ENCODE peak calls at places on chromosomes 11 and 22, in four cellular contexts. One of them, this sample, is unnamed.

GRCh38 chr11:45264839-45265515 is 21.2 kb downstream of the SYT13 start:
- DNase-seq in A549: peak
- DNase-seq in mesothelial cell of epicardium: no peak
- DNase-seq in heart right ventricle: no peak
- DNase-seq in this sample: no peak

GRCh38 chr11:75498556-75499255 is 27.0 kb downstream of the GDPD5 start:
- DNase-seq in A549: no peak
- DNase-seq in mesothelial cell of epicardium: no peak
- DNase-seq in heart right ventricle: no peak
- DNase-seq in this sample: no peak

GRCh38 chr11:73154178-73154577 is 12.1 kb upstream of the FCHSD2 start:
- DNase-seq in A549: no peak
- DNase-seq in mesothelial cell of epicardium: no peak
- DNase-seq in heart right ventricle: no peak
- DNase-seq in this sample: no peak

GRCh38 chr11:110130642-110131238 is 37.5 kb downstream of the ZC3H12C start:
- DNase-seq in A549: no peak
- DNase-seq in mesothelial cell of epicardium: no peak
- DNase-seq in heart right ventricle: no peak
- DNase-seq in this sample: no peak

GRCh38 chr22:49833340-49834007 is 5.8 kb upstream of the BRD1 start:
- DNase-seq in A549: no peak
- DNase-seq in mesothelial cell of epicardium: no peak
- DNase-seq in heart right ventricle: no peak
- DNase-seq in this sample: no peak

GRCh38 chr11:94737171-94737611 is 31.0 kb upstream of the AMOTL1 start:
- DNase-seq in A549: no peak
- DNase-seq in mesothelial cell of epicardium: no peak
- DNase-seq in heart right ventricle: no peak
- DNase-seq in this sample: no peak

GRCh38 chr11:105713106-105713505 is 103.2 kb downstream of the GRIA4 start:
- DNase-seq in A549: no peak
- DNase-seq in mesothelial cell of epicardium: no peak
- DNase-seq in heart right ventricle: no peak
- DNase-seq in this sample: no peak

GRCh38 chr11:128421577-128421976 is 165.8 kb downstream of the ETS1 start:
- DNase-seq in A549: no peak
- DNase-seq in mesothelial cell of epicardium: no peak
- DNase-seq in heart right ventricle: no peak
- DNase-seq in this sample: no peak

GRCh38 chr11:77497368-77497767 is 23.5 kb upstream of the PAK1 start:
- DNase-seq in A549: no peak
- DNase-seq in mesothelial cell of epicardium: no peak
- DNase-seq in heart right ventricle: no peak
- DNase-seq in this sample: no peak

GRCh38 chr11:133840479-133840941 is 4.8 kb downstream of the SPATA19 start:
- DNase-seq in A549: no peak
- DNase-seq in mesothelial cell of epicardium: no peak
- DNase-seq in heart right ventricle: no peak
- DNase-seq in this sample: no peak

GRCh38 chr11:122785156-122785605 is 53.1 kb upstream of the CRTAM start:
- DNase-seq in A549: no peak
- DNase-seq in mesothelial cell of epicardium: no peak
- DNase-seq in heart right ventricle: no peak
- DNase-seq in this sample: no peak
- TF ChIP-seq CTCF in A549: no peak
- TF ChIP-seq CTCF in mesothelial cell of epicardium: no peak
- TF ChIP-seq CTCF in heart right ventricle: no peak
- TF ChIP-seq CTCF in this sample: no peak

GRCh38 chr11:14905104-14906033 is 13.3 kb upstream of the CYP2R1 start:
- DNase-seq in A549: peak
- DNase-seq in mesothelial cell of epicardium: no peak
- DNase-seq in heart right ventricle: peak
- DNase-seq in this sample: peak
- TF ChIP-seq CTCF in A549: no peak
- TF ChIP-seq CTCF in mesothelial cell of epicardium: no peak
- TF ChIP-seq CTCF in heart right ventricle: no peak
- TF ChIP-seq CTCF in this sample: peak

GRCh38 chr11:125554038-125554437 is 15.2 kb upstream of the EI24 start:
- DNase-seq in A549: no peak
- DNase-seq in mesothelial cell of epicardium: no peak
- DNase-seq in heart right ventricle: no peak
- DNase-seq in this sample: no peak
- TF ChIP-seq CTCF in A549: no peak
- TF ChIP-seq CTCF in mesothelial cell of epicardium: no peak
- TF ChIP-seq CTCF in heart right ventricle: no peak
- TF ChIP-seq CTCF in this sample: no peak

GRCh38 chr11:9823439-9823838 is 159.6 kb downstream of the SWAP70 start:
- DNase-seq in A549: no peak
- DNase-seq in mesothelial cell of epicardium: no peak
- DNase-seq in heart right ventricle: no peak
- DNase-seq in this sample: no peak

GRCh38 chr11:9826390-9826789 is 162.5 kb downstream of the SWAP70 start:
- DNase-seq in A549: no peak
- DNase-seq in mesothelial cell of epicardium: no peak
- DNase-seq in heart right ventricle: no peak
- DNase-seq in this sample: no peak

GRCh38 chr11:9825895-9826294 is 162.0 kb downstream of the SWAP70 start:
- DNase-seq in A549: no peak
- DNase-seq in mesothelial cell of epicardium: no peak
- DNase-seq in heart right ventricle: no peak
- DNase-seq in this sample: no peak

GRCh38 chr11:9825315-9825714 is 161.4 kb downstream of the SWAP70 start:
- DNase-seq in A549: no peak
- DNase-seq in mesothelial cell of epicardium: no peak
- DNase-seq in heart right ventricle: no peak
- DNase-seq in this sample: no peak

GRCh38 chr11:9823887-9824385 is 160.1 kb downstream of the SWAP70 start:
- DNase-seq in A549: no peak
- DNase-seq in mesothelial cell of epicardium: no peak
- DNase-seq in heart right ventricle: no peak
- DNase-seq in this sample: no peak
- TF ChIP-seq CTCF in A549: no peak
- TF ChIP-seq CTCF in mesothelial cell of epicardium: no peak
- TF ChIP-seq CTCF in heart right ventricle: no peak
- TF ChIP-seq CTCF in this sample: no peak

GRCh38 chr11:74403607-74404006 is 5.4 kb upstream of the PGM2L1 start:
- DNase-seq in A549: no peak
- DNase-seq in mesothelial cell of epicardium: no peak
- DNase-seq in heart right ventricle: no peak
- DNase-seq in this sample: no peak

GRCh38 chr11:74398244-74399159 is at the start of gene PGM2L1:
- DNase-seq in A549: peak
- DNase-seq in mesothelial cell of epicardium: peak
- DNase-seq in heart right ventricle: peak
- DNase-seq in this sample: peak

GRCh38 chr11:74397531-74398243 is 546 bp downstream of the PGM2L1 start:
- DNase-seq in A549: peak
- DNase-seq in mesothelial cell of epicardium: peak
- DNase-seq in heart right ventricle: no peak
- DNase-seq in this sample: peak
- TF ChIP-seq CTCF in A549: no peak
- TF ChIP-seq CTCF in mesothelial cell of epicardium: no peak
- TF ChIP-seq CTCF in heart right ventricle: no peak
- TF ChIP-seq CTCF in this sample: no peak

GRCh38 chr11:64849600-64850356 is 5.3 kb upstream of the CDC42BPG start:
- DNase-seq in A549: no peak
- DNase-seq in mesothelial cell of epicardium: no peak
- DNase-seq in heart right ventricle: peak
- DNase-seq in this sample: no peak
- TF ChIP-seq CTCF in A549: no peak
- TF ChIP-seq CTCF in mesothelial cell of epicardium: no peak
- TF ChIP-seq CTCF in heart right ventricle: no peak
- TF ChIP-seq CTCF in this sample: no peak

DNA sequence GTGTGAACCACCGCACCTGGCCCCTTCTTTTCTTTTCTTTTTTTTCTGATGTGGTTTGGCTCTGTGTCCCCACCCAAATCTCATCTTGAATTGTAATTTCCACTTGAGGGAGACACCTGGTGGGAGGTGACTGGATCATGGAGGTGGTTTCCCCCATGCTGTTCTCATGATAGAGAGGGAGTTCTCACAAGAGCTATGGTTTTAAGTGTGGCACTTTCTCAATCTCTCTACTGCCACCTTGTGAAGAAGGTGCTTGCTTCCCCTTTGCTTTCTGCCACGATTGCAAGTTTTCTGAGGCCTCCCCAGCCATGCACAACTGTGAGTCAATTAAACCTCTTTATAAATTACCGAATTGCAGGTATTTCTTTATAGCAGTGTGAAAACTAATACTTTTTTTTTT is 4.9 kb upstream of the TCN2 start:
- DNase-seq in A549: no peak
- DNase-seq in mesothelial cell of epicardium: no peak
- DNase-seq in heart right ventricle: no peak
- DNase-seq in this sample: no peak
- TF ChIP-seq CTCF in A549: peak
- TF ChIP-seq CTCF in mesothelial cell of epicardium: no peak
- TF ChIP-seq CTCF in heart right ventricle: no peak
- TF ChIP-seq CTCF in this sample: no peak

GRCh38 chr11:406796-407650 is 7.8 kb downstream of the SIGIRR start:
- DNase-seq in A549: peak
- DNase-seq in mesothelial cell of epicardium: peak
- DNase-seq in heart right ventricle: peak
- DNase-seq in this sample: peak
- TF ChIP-seq CTCF in A549: peak
- TF ChIP-seq CTCF in mesothelial cell of epicardium: no peak
- TF ChIP-seq CTCF in heart right ventricle: peak
- TF ChIP-seq CTCF in this sample: peak

DNA sequence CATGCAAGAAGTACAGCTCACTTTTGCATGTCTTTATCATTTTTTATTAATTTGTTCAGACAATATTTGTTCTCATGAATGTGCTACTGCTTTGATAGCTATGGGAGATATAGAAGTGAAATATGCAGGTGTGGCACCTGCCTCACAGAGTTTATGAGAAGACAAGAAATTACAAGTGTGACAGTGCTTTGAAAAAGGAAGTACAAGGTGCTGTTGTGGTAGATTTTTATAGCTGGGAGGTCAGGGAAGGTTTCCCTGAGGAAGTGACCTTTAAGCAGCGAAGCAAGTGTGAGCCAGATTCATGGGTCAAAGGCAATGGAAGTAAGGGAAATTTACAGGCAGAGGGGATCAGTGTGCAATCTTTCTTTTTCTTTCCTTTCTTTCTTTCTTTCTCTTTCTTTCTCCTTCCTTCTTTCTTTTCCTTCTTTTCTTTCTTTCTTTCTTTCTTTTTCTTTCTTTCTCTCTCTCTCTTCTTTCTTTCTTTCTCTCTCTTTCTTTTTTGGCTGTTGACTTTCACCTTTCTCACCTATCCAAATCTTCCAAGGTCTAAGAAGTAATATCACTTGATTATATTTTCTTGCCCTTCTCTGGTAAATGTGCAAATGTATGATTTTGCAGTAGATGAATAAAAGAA is 6.4 kb upstream of the BMAL1 start:
- DNase-seq in A549: no peak
- DNase-seq in mesothelial cell of epicardium: no peak
- DNase-seq in heart right ventricle: no peak
- DNase-seq in this sample: no peak
- TF ChIP-seq CTCF in A549: no peak
- TF ChIP-seq CTCF in mesothelial cell of epicardium: no peak
- TF ChIP-seq CTCF in heart right ventricle: no peak
- TF ChIP-seq CTCF in this sample: no peak

This sample was measured in natural killer cell.